ENCODE peak calls at places on chromosomes 5 and 9, in six cellular contexts. One of them, this sample, is unnamed.

GRCh38 chr9:134660407-134660806 is 18.8 kb downstream of the COL5A1 start:
- DNase-seq in NCI-H1105: no peak
- DNase-seq in NCI-H2029: no peak
- DNase-seq in GDM1: no peak
- DNase-seq in cardiac muscle cell: peak; percentile 41
- DNase-seq in Kasumi-1: no peak
- DNase-seq in this sample: no peak

GRCh38 chr9:82037126-82037525 is 48.6 kb downstream of the SPATA31D1 start:
- DNase-seq in Kasumi-1: no peak
- DNase-seq in cardiac muscle cell: no peak
- DNase-seq in NCI-H1105: no peak
- DNase-seq in NCI-H2029: no peak
- DNase-seq in GDM1: no peak
- DNase-seq in this sample: no peak

GRCh38 chr5:151671979-151672378 is 14.7 kb downstream of the SPARC start:
- DNase-seq in GDM1: no peak
- DNase-seq in cardiac muscle cell: peak; percentile 83
- DNase-seq in Kasumi-1: no peak
- DNase-seq in NCI-H2029: no peak
- DNase-seq in NCI-H1105: no peak
- DNase-seq in this sample: no peak

GRCh38 chr5:82938901-82939300 is 138.3 kb downstream of the TMEM167A start:
- DNase-seq in GDM1: no peak
- DNase-seq in Kasumi-1: no peak
- DNase-seq in cardiac muscle cell: no peak
- DNase-seq in NCI-H2029: no peak
- DNase-seq in NCI-H1105: no peak
- DNase-seq in this sample: no peak

GRCh38 chr5:155128786-155129512 is 115.4 kb downstream of the KIF4B start:
- DNase-seq in Kasumi-1: no peak
- DNase-seq in NCI-H2029: no peak
- DNase-seq in GDM1: no peak
- DNase-seq in NCI-H1105: no peak
- DNase-seq in cardiac muscle cell: no peak
- DNase-seq in this sample: no peak

GRCh38 chr5:79456890-79457583 is 56.9 kb downstream of the HOMER1 start:
- DNase-seq in NCI-H1105: no peak
- DNase-seq in NCI-H2029: no peak
- DNase-seq in GDM1: no peak
- DNase-seq in Kasumi-1: no peak
- DNase-seq in cardiac muscle cell: no peak
- DNase-seq in this sample: peak; percentile 12

GRCh38 chr5:55668356-55668755 is 43.8 kb downstream of the SLC38A9 start:
- DNase-seq in GDM1: no peak
- DNase-seq in NCI-H2029: no peak
- DNase-seq in cardiac muscle cell: peak; percentile 74
- DNase-seq in NCI-H1105: no peak
- DNase-seq in Kasumi-1: peak; percentile 5
- DNase-seq in this sample: no peak

GRCh38 chr9:15525958-15526357 is 15.2 kb upstream of the PSIP1 start:
- DNase-seq in NCI-H1105: no peak
- DNase-seq in NCI-H2029: no peak
- DNase-seq in cardiac muscle cell: no peak
- DNase-seq in Kasumi-1: no peak
- DNase-seq in GDM1: no peak
- DNase-seq in this sample: no peak